ENCODE peak calls at places on chromosomes 13 and 19, in five cellular contexts. H is ovary, M is tibial nerve, W is K562, P is lower lobe of right lung. D is an unnamed sample.

GRCh38 chr19:39341122-39341719 is 1.0 kb upstream of the SAMD4B start:
- DNase-seq in H (peak), P (peak), W (peak), M (no peak), D (peak)

GRCh38 chr13:114124921-114125320 is 7.5 kb downstream of the RASA3 start:
- DNase-seq in W (no peak), P (no peak), M (no peak), H (no peak), D (no peak)

GRCh38 chr19:50175924-50176323 is 12.8 kb upstream of the IZUMO2 start:
- DNase-seq in H (no peak), M (no peak), P (no peak), W (no peak), D (no peak)

GRCh38 chr13:61463027-61463426 is 47.4 kb upstream of the PCDH20 start:
- DNase-seq in W (no peak), H (no peak), P (no peak), M (no peak), D (no peak)

GRCh38 chr19:38543807-38544568 is 73.8 kb downstream of the MAP4K1 start:
- DNase-seq in H (peak), P (peak), W (peak), M (no peak), D (peak)

GRCh38 chr19:45245334-45245787 is at the start of gene EXOC3L2:
- DNase-seq in P (no peak), H (no peak), W (peak), M (no peak), D (no peak)

GRCh38 chr13:108154421-108154858 is 60.9 kb downstream of the LIG4 start:
- DNase-seq in P (no peak), M (no peak), H (no peak), W (no peak), D (no peak)

GRCh38 chr19:16931306-16931705 is 42.5 kb downstream of the F2RL3 start:
- DNase-seq in M (no peak), H (no peak), P (no peak), W (no peak), D (no peak)

GRCh38 chr13:97125810-97126738 is 96.1 kb upstream of the MBNL2 start:
- DNase-seq in H (peak), W (no peak), P (no peak), M (no peak), D (no peak)

GRCh38 chr19:19579533-19580361 is 38.7 kb downstream of the PBX4 start:
- DNase-seq in W (no peak), M (no peak), H (no peak), P (no peak), D (no peak)

GRCh38 chr19:32831611-32832010 is 38.0 kb downstream of the SLC7A9 start:
- DNase-seq in H (no peak), P (no peak), W (no peak), M (no peak), D (no peak)

GRCh38 chr13:37947419-37948140 is 78.0 kb upstream of the TRPC4 start:
- DNase-seq in P (no peak), H (no peak), W (peak), M (no peak), D (no peak)

GRCh38 chr19:1261863-1262686 is 7.1 kb upstream of the CIRBP start:
- DNase-seq in P (peak), H (peak), M (peak), W (no peak), D (peak)

GRCh38 chr13:71213252-71213821 is 653.7 kb downstream of the DACH1 start:
- DNase-seq in M (no peak), H (no peak), P (no peak), W (no peak), D (no peak)

GRCh38 chr13:113742445-113743120 is 16.4 kb upstream of the TMEM255B start:
- DNase-seq in W (no peak), H (no peak), M (no peak), P (peak), D (no peak)

GRCh38 chr19:32471095-32471494 is 65.5 kb downstream of the DPY19L3 start:
- DNase-seq in W (no peak), H (no peak), M (no peak), P (no peak), D (no peak)

GRCh38 chr19:41702208-41702651 is 6.2 kb upstream of the CEACAM5 start:
- DNase-seq in M (no peak), P (no peak), W (no peak), H (no peak), D (no peak)

GRCh38 chr13:52070929-52071523 is 46.5 kb downstream of the UTP14C start:
- DNase-seq in P (no peak), M (no peak), H (no peak), W (peak), D (no peak)

GRCh38 chr13:20911037-20911436 is 8.5 kb upstream of the XPO4 start:
- DNase-seq in M (no peak), H (no peak), W (no peak), P (no peak), D (no peak)

GRCh38 chr19:3443840-3444694 is 36.3 kb downstream of the SMIM24 start:
- DNase-seq in P (peak), W (no peak), H (no peak), M (no peak), D (no peak)

GRCh38 chr13:37134411-37135041 is 29.1 kb upstream of the CSNK1A1L start:
- DNase-seq in P (no peak), H (no peak), W (no peak), M (no peak), D (no peak)

GRCh38 chr19:42129399-42130253 is 2.6 kb downstream of the POU2F2 start:
- DNase-seq in P (no peak), M (no peak), W (no peak), H (no peak), D (no peak)

GRCh38 chr19:2309734-2310362 is 1.9 kb upstream of the LINGO3 start:
- DNase-seq in M (no peak), P (no peak), W (no peak), H (no peak), D (no peak)

GRCh38 chr19:13968383-13968935 is 16.1 kb downstream of the DCAF15 start:
- DNase-seq in H (no peak), M (no peak), W (no peak), P (no peak), D (peak)

GRCh38 chr13:94707400-94708021 is 4.8 kb downstream of the SOX21 start:
- DNase-seq in P (no peak), M (no peak), H (no peak), W (peak), D (no peak)

GRCh38 chr13:44876782-44877324 is 112.4 kb downstream of the NUFIP1 start:
- DNase-seq in M (no peak), W (peak), P (no peak), H (no peak), D (no peak)

GRCh38 chr13:19685445-19685844 is 52.0 kb downstream of the MPHOSPH8 start:
- DNase-seq in P (no peak), H (no peak), W (no peak), M (no peak), D (no peak)

GRCh38 chr13:112188298-112188610 is 121.3 kb downstream of the SOX1 start:
- DNase-seq in H (no peak), P (no peak), W (no peak), M (no peak), D (peak)

GRCh38 chr19:31981545-31981944 is 363.9 kb upstream of the ZNF507 start:
- DNase-seq in M (no peak), H (no peak), P (no peak), W (no peak), D (no peak)

GRCh38 chr13:81916471-81916870 is 1575.5 kb upstream of the SPRY2 start:
- DNase-seq in W (no peak), M (no peak), H (no peak), P (no peak), D (no peak)

GRCh38 chr13:102091231-102091630 is 310.6 kb downstream of the FGF14 start:
- DNase-seq in M (no peak), H (no peak), W (no peak), P (no peak), D (no peak)
- TF ChIP-seq CTCF in M (no peak), H (no peak), W (no peak), P (no peak), D (no peak)

DNA sequence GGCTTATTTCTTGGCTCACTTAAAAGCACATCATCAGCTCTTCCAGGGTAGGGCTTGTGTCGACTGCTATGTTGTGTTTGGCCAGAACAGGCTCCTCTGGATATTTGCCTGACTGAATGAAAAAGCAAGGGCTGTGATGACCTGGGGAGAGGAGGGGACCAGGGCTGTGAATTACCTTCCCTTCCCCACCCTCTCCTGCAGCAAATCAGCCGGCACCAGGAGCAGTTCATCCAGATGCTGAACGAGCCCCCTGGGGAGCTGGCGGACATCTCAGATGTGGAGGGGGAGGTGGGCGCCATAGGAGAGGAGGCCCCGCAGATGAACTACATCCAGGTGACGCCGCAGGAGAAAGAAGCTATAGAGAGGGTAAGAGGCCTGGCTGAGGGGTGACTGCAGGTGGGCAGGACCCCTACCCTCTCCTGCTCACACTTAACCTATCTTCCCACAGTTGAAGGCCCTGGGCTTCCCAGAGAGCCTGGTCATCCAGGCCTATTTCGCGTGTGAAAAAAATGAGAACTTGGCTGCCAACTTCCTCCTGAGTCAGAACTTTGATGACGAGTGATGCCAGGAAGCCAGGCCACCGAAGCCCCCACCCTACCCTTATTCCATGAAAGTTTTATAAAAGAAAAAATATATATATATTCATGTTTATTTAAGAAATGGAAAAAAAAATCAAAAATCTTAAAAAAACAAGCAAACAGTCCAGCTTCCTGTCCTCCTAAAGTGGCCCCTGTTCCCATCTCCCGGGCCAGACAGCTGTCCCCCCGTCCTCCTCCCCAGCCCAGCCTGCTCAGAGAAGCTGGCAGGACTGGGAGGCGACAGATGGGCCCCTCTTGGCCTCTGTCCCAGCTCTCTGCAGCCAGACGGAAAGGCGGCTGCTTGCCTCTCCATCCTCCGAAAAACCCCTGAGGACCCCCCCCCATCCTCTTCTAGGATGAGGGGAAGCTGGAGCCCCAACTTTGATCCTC is 4.3 kb downstream of the GADD45GIP1 start:
- DNase-seq in W (peak), H (peak), M (no peak), P (no peak), D (no peak)
- H3K4me3 ChIP-seq in W (no peak), H (no peak), M (no peak), P (no peak), D (no peak)

GRCh38 chr13:48040059-48040458 is 2.5 kb downstream of the NUDT15 start:
- DNase-seq in M (no peak), H (no peak), W (no peak), P (no peak), D (no peak)
- H3K27ac ChIP-seq in M (no peak), H (no peak), W (no peak), P (no peak), D (no peak)

GRCh38 chr13:23710366-23710765 is 140.2 kb downstream of the TNFRSF19 start:
- DNase-seq in W (no peak), P (no peak), H (no peak), M (no peak), D (no peak)

GRCh38 chr13:23705578-23705977 is 135.4 kb downstream of the TNFRSF19 start:
- DNase-seq in P (no peak), W (no peak), M (no peak), H (no peak), D (no peak)

GRCh38 chr13:23709521-23709920 is 139.3 kb downstream of the TNFRSF19 start:
- DNase-seq in M (no peak), W (no peak), P (no peak), H (no peak), D (no peak)

GRCh38 chr13:23711355-23711754 is 141.1 kb downstream of the TNFRSF19 start:
- DNase-seq in P (no peak), H (no peak), M (no peak), W (no peak), D (no peak)

GRCh38 chr13:23707674-23708073 is 137.5 kb downstream of the TNFRSF19 start:
- DNase-seq in H (no peak), P (no peak), W (no peak), M (no peak), D (no peak)
- TF ChIP-seq CTCF in H (no peak), P (peak), W (no peak), M (no peak), D (no peak)

GRCh38 chr19:49114630-49115363 is 627 bp downstream of the LIN7B start:
- DNase-seq in P (peak), H (peak), M (no peak), W (peak), D (no peak)
- H3K4me3 ChIP-seq in P (peak), H (peak), M (peak), W (peak), D (peak)

DNA sequence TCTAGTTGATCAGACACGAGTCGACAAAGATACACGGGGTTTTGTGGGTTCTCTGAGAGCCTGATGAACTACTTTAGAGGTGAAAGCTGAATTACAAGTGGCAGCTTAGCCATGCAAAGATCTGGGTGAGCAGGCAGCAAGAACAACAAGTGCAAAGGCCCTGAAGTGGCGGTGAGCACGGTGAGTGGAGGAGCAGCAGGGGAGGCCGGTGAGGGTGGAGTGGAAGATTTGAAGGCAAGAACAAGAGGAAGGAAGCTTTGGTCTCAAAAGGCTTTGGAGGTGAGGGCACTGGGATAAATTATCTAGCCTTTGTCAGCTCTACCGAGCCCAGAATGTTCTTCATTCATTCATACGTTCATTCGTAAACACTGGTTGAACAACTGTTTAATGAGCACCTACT is 1.4 kb downstream of the ZNF865 start:
- DNase-seq in M (no peak), W (no peak), H (no peak), P (no peak), D (no peak)
- H3K27ac ChIP-seq in M (no peak), W (peak), H (no peak), P (peak), D (peak)

GRCh38 chr13:73542446-73542845 is 483.6 kb downstream of the KLF5 start:
- DNase-seq in M (no peak), H (no peak), W (no peak), P (no peak), D (no peak)

GRCh38 chr13:73547239-73547638 is 488.4 kb downstream of the KLF5 start:
- DNase-seq in W (no peak), P (no peak), M (no peak), H (no peak), D (no peak)

GRCh38 chr13:73549717-73550116 is 490.9 kb downstream of the KLF5 start:
- DNase-seq in M (no peak), W (no peak), P (no peak), H (no peak), D (no peak)

GRCh38 chr13:73548444-73548843 is 489.6 kb downstream of the KLF5 start:
- DNase-seq in H (no peak), P (no peak), M (no peak), W (no peak), D (no peak)

DNA sequence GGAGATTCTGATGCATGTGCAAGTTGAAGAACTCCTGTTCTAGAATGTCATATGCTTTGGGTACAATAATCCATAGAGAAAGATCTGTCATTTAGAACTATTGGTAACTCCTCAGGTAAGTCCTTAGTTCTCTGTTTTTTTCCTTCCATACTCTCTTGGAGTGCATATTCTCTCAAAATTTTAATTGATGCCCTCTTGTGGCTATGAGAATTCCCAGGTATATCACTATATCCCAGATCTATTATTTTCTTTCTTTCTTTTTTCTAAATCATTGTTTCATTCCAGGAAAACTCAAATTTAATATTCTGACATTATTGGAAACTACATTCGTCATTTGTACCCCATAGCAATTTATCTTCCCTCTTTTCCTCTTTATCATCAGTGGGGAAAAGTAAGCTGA is 485.4 kb downstream of the KLF5 start:
- DNase-seq in P (no peak), W (no peak), H (no peak), M (no peak), D (no peak)
- TF ChIP-seq CTCF in P (no peak), W (no peak), H (no peak), M (no peak), D (no peak)

GRCh38 chr13:98370806-98371553 is 193.9 kb upstream of the RNF113B start:
- DNase-seq in P (no peak), M (no peak), H (peak), W (no peak), D (no peak)
- H3K4me3 ChIP-seq in P (no peak), M (no peak), H (no peak), W (no peak), D (peak)

GRCh38 chr13:41697578-41697977 is 240.2 kb downstream of the RGCC start:
- DNase-seq in H (no peak), P (no peak), M (no peak), W (no peak), D (no peak)

GRCh38 chr13:41699759-41700158 is 242.4 kb downstream of the RGCC start:
- DNase-seq in W (no peak), H (no peak), P (no peak), M (no peak), D (no peak)

GRCh38 chr13:41693434-41693833 is 236.1 kb downstream of the RGCC start:
- DNase-seq in P (no peak), H (no peak), M (no peak), W (no peak), D (no peak)

GRCh38 chr13:41694902-41695301 is 237.6 kb downstream of the RGCC start:
- DNase-seq in M (peak), P (no peak), W (no peak), H (peak), D (peak)

GRCh38 chr13:41696163-41697003 is 239.0 kb downstream of the RGCC start:
- DNase-seq in P (no peak), H (no peak), W (no peak), M (no peak), D (no peak)
- H3K27ac ChIP-seq in P (peak), H (no peak), W (peak), M (no peak), D (peak)

DNA sequence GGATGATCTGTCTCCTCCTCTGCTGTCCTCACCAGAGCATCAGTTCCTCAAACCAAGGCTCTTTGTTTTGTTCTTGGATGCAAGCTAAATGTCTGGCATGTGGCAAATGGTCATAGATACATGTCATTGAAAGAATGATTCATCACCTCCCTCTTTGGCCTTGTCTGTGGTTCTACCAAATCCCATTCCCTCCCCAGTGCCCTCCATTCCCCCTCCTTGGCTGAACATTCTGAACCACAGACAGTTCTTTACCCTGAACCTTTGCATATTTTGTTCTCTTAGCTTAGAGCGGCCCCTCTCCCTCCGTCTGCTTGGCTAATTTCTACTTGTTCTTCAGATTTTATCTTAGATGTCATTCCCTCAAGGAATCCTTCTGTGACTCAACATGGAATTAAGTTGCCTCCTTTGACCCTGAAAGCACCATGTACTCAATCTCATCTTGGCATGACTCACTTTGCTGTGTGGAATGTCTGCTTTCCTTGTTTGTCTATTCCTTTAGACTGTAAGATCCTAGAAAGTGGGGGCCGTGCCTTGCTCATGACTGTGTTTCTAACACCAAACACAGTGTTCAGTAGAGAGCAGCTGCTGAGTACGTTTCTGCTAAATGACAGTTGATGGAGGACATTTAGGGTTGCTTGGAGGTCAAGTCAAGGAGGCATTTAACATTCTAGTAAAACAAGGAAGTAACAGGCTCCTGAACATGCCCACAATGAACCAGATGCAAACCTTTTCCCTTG is 8.1 kb downstream of the ALOX5AP start:
- DNase-seq in W (no peak), M (no peak), P (no peak), H (peak), D (peak)
- TF ChIP-seq CTCF in W (no peak), M (no peak), P (no peak), H (no peak), D (no peak)

D was measured in coronary artery.